ENCODE peak calls at places on chromosomes 4 and X, in nine cellular contexts. One of them, this sample, is unnamed.

GRCh38 chr4:131388277-131388676 is 1760.8 kb upstream of the PCDH10 start:
- DNase-seq in HFF-Myc: no peak
- DNase-seq in activated T-cell treated with anti-CD3 and anti-CD28 coated beads, Interleukin-2, amount 50 U/mL, for 72 hours: no peak
- DNase-seq in activated CD8-positive, alpha-beta memory T cell treated with anti-CD3 and anti-CD28 coated beads for 1 hour: no peak
- DNase-seq in breast epithelium: no peak
- DNase-seq in fibroblast of mammary gland: no peak
- DNase-seq in ecto neural progenitor cell: no peak
- DNase-seq in astrocyte of the cerebellum: no peak
- DNase-seq in stimulated activated CD4-positive, alpha-beta T cell treated with anti-CD3 and anti-CD28 coated beads, TNF-alpha, amount 100 ng/mL, for 24 hours: no peak
- DNase-seq in this sample: no peak

GRCh38 chr4:173013232-173013932 is 155.2 kb upstream of the GALNT7 start:
- DNase-seq in HFF-Myc: no peak
- DNase-seq in activated T-cell treated with anti-CD3 and anti-CD28 coated beads, Interleukin-2, amount 50 U/mL, for 72 hours: peak
- DNase-seq in activated CD8-positive, alpha-beta memory T cell treated with anti-CD3 and anti-CD28 coated beads for 1 hour: peak
- DNase-seq in breast epithelium: no peak
- DNase-seq in fibroblast of mammary gland: peak
- DNase-seq in ecto neural progenitor cell: peak
- DNase-seq in astrocyte of the cerebellum: peak
- DNase-seq in stimulated activated CD4-positive, alpha-beta T cell treated with anti-CD3 and anti-CD28 coated beads, TNF-alpha, amount 100 ng/mL, for 24 hours: peak
- DNase-seq in this sample: peak

GRCh38 chr4:145043306-145043705 is 54.7 kb downstream of the ANAPC10 start:
- DNase-seq in HFF-Myc: no peak
- DNase-seq in activated T-cell treated with anti-CD3 and anti-CD28 coated beads, Interleukin-2, amount 50 U/mL, for 72 hours: no peak
- DNase-seq in activated CD8-positive, alpha-beta memory T cell treated with anti-CD3 and anti-CD28 coated beads for 1 hour: no peak
- DNase-seq in breast epithelium: no peak
- DNase-seq in fibroblast of mammary gland: no peak
- DNase-seq in ecto neural progenitor cell: no peak
- DNase-seq in astrocyte of the cerebellum: peak
- DNase-seq in stimulated activated CD4-positive, alpha-beta T cell treated with anti-CD3 and anti-CD28 coated beads, TNF-alpha, amount 100 ng/mL, for 24 hours: no peak
- DNase-seq in this sample: no peak

GRCh38 chr4:188934320-188934975 is 795.2 kb downstream of the TRIML1 start:
- DNase-seq in HFF-Myc: no peak
- DNase-seq in activated T-cell treated with anti-CD3 and anti-CD28 coated beads, Interleukin-2, amount 50 U/mL, for 72 hours: no peak
- DNase-seq in activated CD8-positive, alpha-beta memory T cell treated with anti-CD3 and anti-CD28 coated beads for 1 hour: no peak
- DNase-seq in breast epithelium: no peak
- DNase-seq in fibroblast of mammary gland: peak
- DNase-seq in ecto neural progenitor cell: no peak
- DNase-seq in astrocyte of the cerebellum: no peak
- DNase-seq in stimulated activated CD4-positive, alpha-beta T cell treated with anti-CD3 and anti-CD28 coated beads, TNF-alpha, amount 100 ng/mL, for 24 hours: no peak
- DNase-seq in this sample: peak

GRCh38 chrX:129629837-129630236 is 24.9 kb downstream of the APLN start:
- DNase-seq in HFF-Myc: no peak
- DNase-seq in activated T-cell treated with anti-CD3 and anti-CD28 coated beads, Interleukin-2, amount 50 U/mL, for 72 hours: no peak
- DNase-seq in activated CD8-positive, alpha-beta memory T cell treated with anti-CD3 and anti-CD28 coated beads for 1 hour: no peak
- DNase-seq in breast epithelium: no peak
- DNase-seq in fibroblast of mammary gland: no peak
- DNase-seq in ecto neural progenitor cell: no peak
- DNase-seq in astrocyte of the cerebellum: no peak
- DNase-seq in stimulated activated CD4-positive, alpha-beta T cell treated with anti-CD3 and anti-CD28 coated beads, TNF-alpha, amount 100 ng/mL, for 24 hours: no peak
- DNase-seq in this sample: no peak

GRCh38 chr4:95601342-95601741 is 52.6 kb upstream of the UNC5C start:
- DNase-seq in HFF-Myc: no peak
- DNase-seq in activated T-cell treated with anti-CD3 and anti-CD28 coated beads, Interleukin-2, amount 50 U/mL, for 72 hours: no peak
- DNase-seq in activated CD8-positive, alpha-beta memory T cell treated with anti-CD3 and anti-CD28 coated beads for 1 hour: no peak
- DNase-seq in breast epithelium: no peak
- DNase-seq in fibroblast of mammary gland: no peak
- DNase-seq in ecto neural progenitor cell: no peak
- DNase-seq in astrocyte of the cerebellum: no peak
- DNase-seq in stimulated activated CD4-positive, alpha-beta T cell treated with anti-CD3 and anti-CD28 coated beads, TNF-alpha, amount 100 ng/mL, for 24 hours: no peak
- DNase-seq in this sample: no peak

GRCh38 chr4:3369781-3370660 is 71.7 kb upstream of the HGFAC start:
- DNase-seq in HFF-Myc: peak
- DNase-seq in activated T-cell treated with anti-CD3 and anti-CD28 coated beads, Interleukin-2, amount 50 U/mL, for 72 hours: peak
- DNase-seq in activated CD8-positive, alpha-beta memory T cell treated with anti-CD3 and anti-CD28 coated beads for 1 hour: no peak
- DNase-seq in breast epithelium: no peak
- DNase-seq in fibroblast of mammary gland: peak
- DNase-seq in ecto neural progenitor cell: no peak
- DNase-seq in astrocyte of the cerebellum: peak
- DNase-seq in stimulated activated CD4-positive, alpha-beta T cell treated with anti-CD3 and anti-CD28 coated beads, TNF-alpha, amount 100 ng/mL, for 24 hours: no peak
- DNase-seq in this sample: peak

GRCh38 chrX:116238093-116238492 is 67.5 kb downstream of the AGTR2 start:
- DNase-seq in HFF-Myc: no peak
- DNase-seq in activated T-cell treated with anti-CD3 and anti-CD28 coated beads, Interleukin-2, amount 50 U/mL, for 72 hours: no peak
- DNase-seq in activated CD8-positive, alpha-beta memory T cell treated with anti-CD3 and anti-CD28 coated beads for 1 hour: no peak
- DNase-seq in breast epithelium: no peak
- DNase-seq in fibroblast of mammary gland: no peak
- DNase-seq in ecto neural progenitor cell: no peak
- DNase-seq in astrocyte of the cerebellum: no peak
- DNase-seq in stimulated activated CD4-positive, alpha-beta T cell treated with anti-CD3 and anti-CD28 coated beads, TNF-alpha, amount 100 ng/mL, for 24 hours: no peak
- DNase-seq in this sample: no peak

GRCh38 chrX:154379569-154379951 is 465 bp downstream of the EMD start:
- DNase-seq in HFF-Myc: no peak
- DNase-seq in activated T-cell treated with anti-CD3 and anti-CD28 coated beads, Interleukin-2, amount 50 U/mL, for 72 hours: no peak
- DNase-seq in activated CD8-positive, alpha-beta memory T cell treated with anti-CD3 and anti-CD28 coated beads for 1 hour: no peak
- DNase-seq in breast epithelium: no peak
- DNase-seq in fibroblast of mammary gland: no peak
- DNase-seq in ecto neural progenitor cell: no peak
- DNase-seq in astrocyte of the cerebellum: no peak
- DNase-seq in stimulated activated CD4-positive, alpha-beta T cell treated with anti-CD3 and anti-CD28 coated beads, TNF-alpha, amount 100 ng/mL, for 24 hours: no peak
- DNase-seq in this sample: no peak

GRCh38 chrX:11367609-11368430 is 74.6 kb downstream of the AMELX start:
- DNase-seq in HFF-Myc: peak
- DNase-seq in activated T-cell treated with anti-CD3 and anti-CD28 coated beads, Interleukin-2, amount 50 U/mL, for 72 hours: no peak
- DNase-seq in activated CD8-positive, alpha-beta memory T cell treated with anti-CD3 and anti-CD28 coated beads for 1 hour: no peak
- DNase-seq in breast epithelium: no peak
- DNase-seq in fibroblast of mammary gland: peak
- DNase-seq in ecto neural progenitor cell: no peak
- DNase-seq in astrocyte of the cerebellum: no peak
- DNase-seq in stimulated activated CD4-positive, alpha-beta T cell treated with anti-CD3 and anti-CD28 coated beads, TNF-alpha, amount 100 ng/mL, for 24 hours: no peak
- DNase-seq in this sample: no peak

GRCh38 chr4:164396439-164396838 is 357.5 kb upstream of the SMIM31 start:
- DNase-seq in HFF-Myc: no peak
- DNase-seq in activated T-cell treated with anti-CD3 and anti-CD28 coated beads, Interleukin-2, amount 50 U/mL, for 72 hours: no peak
- DNase-seq in activated CD8-positive, alpha-beta memory T cell treated with anti-CD3 and anti-CD28 coated beads for 1 hour: no peak
- DNase-seq in breast epithelium: no peak
- DNase-seq in fibroblast of mammary gland: peak
- DNase-seq in ecto neural progenitor cell: no peak
- DNase-seq in astrocyte of the cerebellum: peak
- DNase-seq in stimulated activated CD4-positive, alpha-beta T cell treated with anti-CD3 and anti-CD28 coated beads, TNF-alpha, amount 100 ng/mL, for 24 hours: no peak
- DNase-seq in this sample: no peak

GRCh38 chr4:113222431-113222979 is 173.1 kb downstream of the ANK2 start:
- DNase-seq in HFF-Myc: no peak
- DNase-seq in activated T-cell treated with anti-CD3 and anti-CD28 coated beads, Interleukin-2, amount 50 U/mL, for 72 hours: no peak
- DNase-seq in activated CD8-positive, alpha-beta memory T cell treated with anti-CD3 and anti-CD28 coated beads for 1 hour: no peak
- DNase-seq in breast epithelium: no peak
- DNase-seq in fibroblast of mammary gland: peak
- DNase-seq in ecto neural progenitor cell: no peak
- DNase-seq in astrocyte of the cerebellum: no peak
- DNase-seq in stimulated activated CD4-positive, alpha-beta T cell treated with anti-CD3 and anti-CD28 coated beads, TNF-alpha, amount 100 ng/mL, for 24 hours: no peak
- DNase-seq in this sample: peak

GRCh38 chr4:12723849-12724447 is 760.2 kb downstream of the RAB28 start:
- DNase-seq in HFF-Myc: no peak
- DNase-seq in activated T-cell treated with anti-CD3 and anti-CD28 coated beads, Interleukin-2, amount 50 U/mL, for 72 hours: no peak
- DNase-seq in activated CD8-positive, alpha-beta memory T cell treated with anti-CD3 and anti-CD28 coated beads for 1 hour: no peak
- DNase-seq in breast epithelium: no peak
- DNase-seq in fibroblast of mammary gland: no peak
- DNase-seq in ecto neural progenitor cell: no peak
- DNase-seq in astrocyte of the cerebellum: no peak
- DNase-seq in stimulated activated CD4-positive, alpha-beta T cell treated with anti-CD3 and anti-CD28 coated beads, TNF-alpha, amount 100 ng/mL, for 24 hours: no peak
- DNase-seq in this sample: no peak

GRCh38 chr4:102823897-102824296 is 3.5 kb downstream of the UBE2D3 start:
- DNase-seq in HFF-Myc: no peak
- DNase-seq in activated T-cell treated with anti-CD3 and anti-CD28 coated beads, Interleukin-2, amount 50 U/mL, for 72 hours: no peak
- DNase-seq in activated CD8-positive, alpha-beta memory T cell treated with anti-CD3 and anti-CD28 coated beads for 1 hour: no peak
- DNase-seq in breast epithelium: no peak
- DNase-seq in fibroblast of mammary gland: peak
- DNase-seq in ecto neural progenitor cell: no peak
- DNase-seq in astrocyte of the cerebellum: no peak
- DNase-seq in stimulated activated CD4-positive, alpha-beta T cell treated with anti-CD3 and anti-CD28 coated beads, TNF-alpha, amount 100 ng/mL, for 24 hours: no peak
- DNase-seq in this sample: peak

GRCh38 chr4:188201851-188202250 is 62.6 kb downstream of the TRIML1 start:
- DNase-seq in HFF-Myc: no peak
- DNase-seq in activated T-cell treated with anti-CD3 and anti-CD28 coated beads, Interleukin-2, amount 50 U/mL, for 72 hours: no peak
- DNase-seq in activated CD8-positive, alpha-beta memory T cell treated with anti-CD3 and anti-CD28 coated beads for 1 hour: no peak
- DNase-seq in breast epithelium: no peak
- DNase-seq in fibroblast of mammary gland: peak
- DNase-seq in ecto neural progenitor cell: no peak
- DNase-seq in astrocyte of the cerebellum: no peak
- DNase-seq in stimulated activated CD4-positive, alpha-beta T cell treated with anti-CD3 and anti-CD28 coated beads, TNF-alpha, amount 100 ng/mL, for 24 hours: no peak
- DNase-seq in this sample: no peak

GRCh38 chrX:84415155-84415554 is 87.1 kb downstream of the HDX start:
- DNase-seq in HFF-Myc: no peak
- DNase-seq in activated T-cell treated with anti-CD3 and anti-CD28 coated beads, Interleukin-2, amount 50 U/mL, for 72 hours: no peak
- DNase-seq in activated CD8-positive, alpha-beta memory T cell treated with anti-CD3 and anti-CD28 coated beads for 1 hour: no peak
- DNase-seq in breast epithelium: no peak
- DNase-seq in fibroblast of mammary gland: no peak
- DNase-seq in ecto neural progenitor cell: no peak
- DNase-seq in astrocyte of the cerebellum: no peak
- DNase-seq in stimulated activated CD4-positive, alpha-beta T cell treated with anti-CD3 and anti-CD28 coated beads, TNF-alpha, amount 100 ng/mL, for 24 hours: no peak
- DNase-seq in this sample: no peak

GRCh38 chr4:7325541-7325940 is 109.2 kb downstream of the PSAPL1 start:
- DNase-seq in HFF-Myc: no peak
- DNase-seq in activated T-cell treated with anti-CD3 and anti-CD28 coated beads, Interleukin-2, amount 50 U/mL, for 72 hours: no peak
- DNase-seq in activated CD8-positive, alpha-beta memory T cell treated with anti-CD3 and anti-CD28 coated beads for 1 hour: no peak
- DNase-seq in breast epithelium: no peak
- DNase-seq in fibroblast of mammary gland: no peak
- DNase-seq in ecto neural progenitor cell: no peak
- DNase-seq in astrocyte of the cerebellum: no peak
- DNase-seq in stimulated activated CD4-positive, alpha-beta T cell treated with anti-CD3 and anti-CD28 coated beads, TNF-alpha, amount 100 ng/mL, for 24 hours: no peak
- DNase-seq in this sample: no peak

GRCh38 chr4:153087671-153088194 is 116.5 kb upstream of the TRIM2 start:
- DNase-seq in HFF-Myc: no peak
- DNase-seq in activated T-cell treated with anti-CD3 and anti-CD28 coated beads, Interleukin-2, amount 50 U/mL, for 72 hours: no peak
- DNase-seq in activated CD8-positive, alpha-beta memory T cell treated with anti-CD3 and anti-CD28 coated beads for 1 hour: no peak
- DNase-seq in breast epithelium: no peak
- DNase-seq in fibroblast of mammary gland: no peak
- DNase-seq in ecto neural progenitor cell: no peak
- DNase-seq in astrocyte of the cerebellum: no peak
- DNase-seq in stimulated activated CD4-positive, alpha-beta T cell treated with anti-CD3 and anti-CD28 coated beads, TNF-alpha, amount 100 ng/mL, for 24 hours: no peak
- DNase-seq in this sample: no peak

GRCh38 chrX:39903343-39903742 is 194.4 kb downstream of the BCOR start:
- DNase-seq in HFF-Myc: no peak
- DNase-seq in activated T-cell treated with anti-CD3 and anti-CD28 coated beads, Interleukin-2, amount 50 U/mL, for 72 hours: no peak
- DNase-seq in activated CD8-positive, alpha-beta memory T cell treated with anti-CD3 and anti-CD28 coated beads for 1 hour: no peak
- DNase-seq in breast epithelium: no peak
- DNase-seq in fibroblast of mammary gland: peak
- DNase-seq in ecto neural progenitor cell: no peak
- DNase-seq in astrocyte of the cerebellum: peak
- DNase-seq in stimulated activated CD4-positive, alpha-beta T cell treated with anti-CD3 and anti-CD28 coated beads, TNF-alpha, amount 100 ng/mL, for 24 hours: no peak
- DNase-seq in this sample: peak

GRCh38 chr4:123503698-123504389 is 107.2 kb downstream of the SPRY1 start:
- DNase-seq in HFF-Myc: no peak
- DNase-seq in activated T-cell treated with anti-CD3 and anti-CD28 coated beads, Interleukin-2, amount 50 U/mL, for 72 hours: no peak
- DNase-seq in activated CD8-positive, alpha-beta memory T cell treated with anti-CD3 and anti-CD28 coated beads for 1 hour: no peak
- DNase-seq in breast epithelium: no peak
- DNase-seq in fibroblast of mammary gland: no peak
- DNase-seq in ecto neural progenitor cell: no peak
- DNase-seq in astrocyte of the cerebellum: no peak
- DNase-seq in stimulated activated CD4-positive, alpha-beta T cell treated with anti-CD3 and anti-CD28 coated beads, TNF-alpha, amount 100 ng/mL, for 24 hours: no peak
- DNase-seq in this sample: no peak

GRCh38 chr4:121192500-121192899 is 28.4 kb upstream of the TNIP3 start:
- DNase-seq in HFF-Myc: no peak
- DNase-seq in activated T-cell treated with anti-CD3 and anti-CD28 coated beads, Interleukin-2, amount 50 U/mL, for 72 hours: no peak
- DNase-seq in activated CD8-positive, alpha-beta memory T cell treated with anti-CD3 and anti-CD28 coated beads for 1 hour: no peak
- DNase-seq in breast epithelium: no peak
- DNase-seq in fibroblast of mammary gland: peak
- DNase-seq in ecto neural progenitor cell: no peak
- DNase-seq in astrocyte of the cerebellum: no peak
- DNase-seq in stimulated activated CD4-positive, alpha-beta T cell treated with anti-CD3 and anti-CD28 coated beads, TNF-alpha, amount 100 ng/mL, for 24 hours: no peak
- DNase-seq in this sample: peak

GRCh38 chr4:101730291-101731117 is 60.0 kb upstream of the BANK1 start:
- DNase-seq in HFF-Myc: peak
- DNase-seq in activated T-cell treated with anti-CD3 and anti-CD28 coated beads, Interleukin-2, amount 50 U/mL, for 72 hours: peak
- DNase-seq in activated CD8-positive, alpha-beta memory T cell treated with anti-CD3 and anti-CD28 coated beads for 1 hour: peak
- DNase-seq in breast epithelium: peak
- DNase-seq in fibroblast of mammary gland: peak
- DNase-seq in ecto neural progenitor cell: peak
- DNase-seq in astrocyte of the cerebellum: peak
- DNase-seq in stimulated activated CD4-positive, alpha-beta T cell treated with anti-CD3 and anti-CD28 coated beads, TNF-alpha, amount 100 ng/mL, for 24 hours: peak
- DNase-seq in this sample: peak

GRCh38 chrX:43218198-43218597 is 437.9 kb upstream of the MAOA start:
- DNase-seq in HFF-Myc: no peak
- DNase-seq in activated T-cell treated with anti-CD3 and anti-CD28 coated beads, Interleukin-2, amount 50 U/mL, for 72 hours: no peak
- DNase-seq in activated CD8-positive, alpha-beta memory T cell treated with anti-CD3 and anti-CD28 coated beads for 1 hour: no peak
- DNase-seq in breast epithelium: no peak
- DNase-seq in fibroblast of mammary gland: no peak
- DNase-seq in ecto neural progenitor cell: no peak
- DNase-seq in astrocyte of the cerebellum: no peak
- DNase-seq in stimulated activated CD4-positive, alpha-beta T cell treated with anti-CD3 and anti-CD28 coated beads, TNF-alpha, amount 100 ng/mL, for 24 hours: no peak
- DNase-seq in this sample: no peak

GRCh38 chrX:77719388-77719787 is 66.6 kb downstream of the ATRX start:
- DNase-seq in HFF-Myc: no peak
- DNase-seq in activated T-cell treated with anti-CD3 and anti-CD28 coated beads, Interleukin-2, amount 50 U/mL, for 72 hours: no peak
- DNase-seq in activated CD8-positive, alpha-beta memory T cell treated with anti-CD3 and anti-CD28 coated beads for 1 hour: no peak
- DNase-seq in breast epithelium: no peak
- DNase-seq in fibroblast of mammary gland: no peak
- DNase-seq in ecto neural progenitor cell: no peak
- DNase-seq in astrocyte of the cerebellum: no peak
- DNase-seq in stimulated activated CD4-positive, alpha-beta T cell treated with anti-CD3 and anti-CD28 coated beads, TNF-alpha, amount 100 ng/mL, for 24 hours: no peak
- DNase-seq in this sample: no peak

GRCh38 chr4:38673109-38673978 is 9.3 kb downstream of the KLF3 start:
- DNase-seq in HFF-Myc: peak
- DNase-seq in activated T-cell treated with anti-CD3 and anti-CD28 coated beads, Interleukin-2, amount 50 U/mL, for 72 hours: no peak
- DNase-seq in activated CD8-positive, alpha-beta memory T cell treated with anti-CD3 and anti-CD28 coated beads for 1 hour: no peak
- DNase-seq in breast epithelium: no peak
- DNase-seq in fibroblast of mammary gland: peak
- DNase-seq in ecto neural progenitor cell: no peak
- DNase-seq in astrocyte of the cerebellum: no peak
- DNase-seq in stimulated activated CD4-positive, alpha-beta T cell treated with anti-CD3 and anti-CD28 coated beads, TNF-alpha, amount 100 ng/mL, for 24 hours: no peak
- DNase-seq in this sample: peak

GRCh38 chrX:69388526-69388925 is 115.6 kb upstream of the NALF2 start:
- DNase-seq in HFF-Myc: no peak
- DNase-seq in activated T-cell treated with anti-CD3 and anti-CD28 coated beads, Interleukin-2, amount 50 U/mL, for 72 hours: no peak
- DNase-seq in activated CD8-positive, alpha-beta memory T cell treated with anti-CD3 and anti-CD28 coated beads for 1 hour: no peak
- DNase-seq in breast epithelium: peak
- DNase-seq in fibroblast of mammary gland: no peak
- DNase-seq in ecto neural progenitor cell: no peak
- DNase-seq in astrocyte of the cerebellum: no peak
- DNase-seq in stimulated activated CD4-positive, alpha-beta T cell treated with anti-CD3 and anti-CD28 coated beads, TNF-alpha, amount 100 ng/mL, for 24 hours: no peak
- DNase-seq in this sample: peak

GRCh38 chr4:69800599-69800998 is 40.2 kb upstream of the SULT1B1 start:
- DNase-seq in HFF-Myc: peak
- DNase-seq in activated T-cell treated with anti-CD3 and anti-CD28 coated beads, Interleukin-2, amount 50 U/mL, for 72 hours: no peak
- DNase-seq in activated CD8-positive, alpha-beta memory T cell treated with anti-CD3 and anti-CD28 coated beads for 1 hour: no peak
- DNase-seq in breast epithelium: no peak
- DNase-seq in fibroblast of mammary gland: peak
- DNase-seq in ecto neural progenitor cell: no peak
- DNase-seq in astrocyte of the cerebellum: no peak
- DNase-seq in stimulated activated CD4-positive, alpha-beta T cell treated with anti-CD3 and anti-CD28 coated beads, TNF-alpha, amount 100 ng/mL, for 24 hours: no peak
- DNase-seq in this sample: peak

GRCh38 chrX:53086464-53086863 is 4.3 kb downstream of the TSPYL2 start:
- DNase-seq in HFF-Myc: no peak
- DNase-seq in activated T-cell treated with anti-CD3 and anti-CD28 coated beads, Interleukin-2, amount 50 U/mL, for 72 hours: no peak
- DNase-seq in activated CD8-positive, alpha-beta memory T cell treated with anti-CD3 and anti-CD28 coated beads for 1 hour: no peak
- DNase-seq in breast epithelium: peak
- DNase-seq in fibroblast of mammary gland: peak
- DNase-seq in ecto neural progenitor cell: no peak
- DNase-seq in astrocyte of the cerebellum: no peak
- DNase-seq in stimulated activated CD4-positive, alpha-beta T cell treated with anti-CD3 and anti-CD28 coated beads, TNF-alpha, amount 100 ng/mL, for 24 hours: no peak
- DNase-seq in this sample: no peak